ENCODE peak calls at places on chromosome 7, in five cellular contexts. N, C, S, E and O are unnamed samples.

GRCh38 chr7:32299133-32299702 is 191.0 kb downstream of the LSM5 start:
- DNase-seq in N (no peak), C (no peak), S (no peak), E (no peak), O (no peak)

GRCh38 chr7:84022686-84023308 is 171.8 kb downstream of the SEMA3A start:
- DNase-seq in N (no peak), C (no peak), S (peak), E (no peak), O (no peak)

GRCh38 chr7:27117687-27118491 is 12.7 kb downstream of the HOXA4 start:
- DNase-seq in N (no peak), C (no peak), S (no peak), E (no peak), O (no peak)

GRCh38 chr7:100476903-100477870 is 1.8 kb downstream of the TSC22D4 start:
- DNase-seq in N (peak), C (no peak), S (no peak), E (no peak), O (no peak)

GRCh38 chr7:155797262-155798250 is 14.7 kb downstream of the SHH start:
- DNase-seq in N (no peak), C (no peak), S (no peak), E (no peak), O (no peak)

GRCh38 chr7:144821069-144821468 is 14.8 kb downstream of the TPK1 start:
- DNase-seq in N (peak), C (no peak), S (no peak), E (no peak), O (no peak)

GRCh38 chr7:5582532-5582935 is 158.9 kb upstream of the TNRC18 start:
- DNase-seq in N (no peak), C (no peak), S (no peak), E (no peak), O (no peak)

GRCh38 chr7:47413526-47414341 is 168.2 kb downstream of the TNS3 start:
- DNase-seq in N (no peak), C (no peak), S (no peak), E (no peak), O (no peak)